ENCODE peak calls at places on chromosomes 16 and 17, in six cellular contexts. P is CD8-positive, alpha-beta T cell; U is ascending aorta; C is A673; X is upper lobe of right lung; I is uterus. L is an unnamed sample.

GRCh38 chr17:41500131-41500911 is 5.1 kb downstream of the KRT13 start:
- DNase-seq in P (no peak), U (no peak), C (no peak), X (no peak), I (no peak), L (no peak)

GRCh38 chr17:79741401-79741750 is 10.6 kb downstream of the ENPP7 start:
- DNase-seq in P (no peak), U (no peak), C (no peak), X (no peak), I (no peak), L (no peak)

GRCh38 chr17:39325528-39326240 is 75.7 kb downstream of the FBXL20 start:
- DNase-seq in P (no peak), U (no peak), C (no peak), X (no peak), I (no peak), L (no peak)

GRCh38 chr17:38451840-38452529 is 23.7 kb downstream of the ARHGAP23 start:
- DNase-seq in P (no peak), U (no peak), C (peak; percentile 77), X (no peak), I (peak; percentile 81), L (peak; percentile 97)

GRCh38 chr17:4597975-4598374 is 13.6 kb downstream of the SMTNL2 start:
- DNase-seq in P (no peak), U (no peak), C (no peak), X (no peak), I (no peak), L (no peak)

GRCh38 chr16:13935408-13935807 is 15.5 kb downstream of the ERCC4 start:
- DNase-seq in P (peak; percentile 13), U (no peak), C (peak; percentile 46), X (no peak), I (no peak), L (no peak)

GRCh38 chr17:2694381-2695242 is 17.0 kb downstream of the CLUH start:
- DNase-seq in P (no peak), U (no peak), C (no peak), X (peak; percentile 59), I (no peak), L (no peak)

GRCh38 chr17:50712641-50713296 is 5.1 kb upstream of the ANKRD40 start:
- DNase-seq in P (no peak), U (no peak), C (no peak), X (no peak), I (no peak), L (no peak)

GRCh38 chr17:29560306-29560705 is 6.5 kb downstream of the ABHD15 start:
- DNase-seq in P (no peak), U (no peak), C (no peak), X (no peak), I (no peak), L (no peak)

GRCh38 chr16:1920727-1921155 is 2.5 kb upstream of the HS3ST6 start:
- DNase-seq in P (no peak), U (no peak), C (peak; percentile 67), X (peak; percentile 55), I (no peak), L (no peak)

GRCh38 chr16:48537909-48538745 is 71.9 kb downstream of the N4BP1 start:
- DNase-seq in P (no peak), U (no peak), C (no peak), X (peak; percentile 77), I (peak; percentile 66), L (no peak)

GRCh38 chr16:89553733-89554132 is 6.7 kb upstream of the RPL13 start:
- DNase-seq in P (no peak), U (no peak), C (no peak), X (no peak), I (no peak), L (no peak)

GRCh38 chr17:35368086-35368824 is 5.2 kb downstream of the SLFN11 start:
- DNase-seq in P (no peak), U (no peak), C (no peak), X (no peak), I (no peak), L (no peak)

GRCh38 chr16:966505-966904 is 4.3 kb downstream of the LMF1 start:
- DNase-seq in P (no peak), U (no peak), C (no peak), X (no peak), I (no peak), L (no peak)

GRCh38 chr16:82061861-82062525 is 26.9 kb downstream of the HSD17B2 start:
- DNase-seq in P (no peak), U (no peak), C (peak; percentile 59), X (no peak), I (no peak), L (peak; percentile 10)

DNA sequence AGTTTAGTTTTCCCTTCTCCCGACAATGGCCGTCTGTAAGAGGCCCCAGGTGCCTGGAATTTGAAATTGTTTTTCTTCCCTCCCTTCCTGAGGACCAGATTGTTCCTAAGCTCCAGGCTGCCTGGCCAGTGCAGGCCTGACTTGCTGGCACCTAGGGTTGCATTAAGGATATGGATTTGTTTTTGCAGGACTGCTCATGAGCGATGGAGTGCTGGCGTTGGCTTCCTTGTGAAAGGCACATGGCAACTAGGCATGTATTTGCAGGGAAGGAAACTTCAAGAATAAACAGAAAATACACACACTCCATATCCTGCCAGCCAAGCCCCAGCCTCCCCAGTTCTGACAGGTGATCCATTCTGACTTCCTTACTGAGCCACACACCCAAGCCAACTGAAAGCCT is 25.5 kb upstream of the SOX9 start:
- DNase-seq in P (no peak), U (no peak), C (no peak), X (no peak), I (no peak), L (no peak)
- H3K27me3 ChIP-seq in P (no peaks in the 10 kb centered on the region), U (no peaks in the 10 kb centered on the region), C (no peaks in the 10 kb centered on the region), X (no peaks in the 10 kb centered on the region), I (no peaks in the 10 kb centered on the region), L (no peaks in the 10 kb centered on the region)

GRCh38 chr17:62791235-62792121 is 16.6 kb downstream of the MARCHF10 start:
- DNase-seq in P (no peak), U (peak; percentile 24), C (no peak), X (no peak), I (no peak), L (peak; percentile 85)
- H3K4me3 ChIP-seq in P (no peak overlapping the region), U (no peak overlapping the region), C (no peak overlapping the region), X (no peak overlapping the region), I (no peak overlapping the region), L (no peak overlapping the region)

GRCh38 chr16:56331915-56332314 is 93.4 kb downstream of the AMFR start:
- DNase-seq in P (no peak), U (no peak), C (no peak), X (no peak), I (no peak), L (no peak)

GRCh38 chr16:56331399-56331798 is 93.9 kb downstream of the AMFR start:
- DNase-seq in P (no peak), U (no peak), C (no peak), X (no peak), I (no peak), L (no peak)

GRCh38 chr16:56329887-56330286 is 95.5 kb downstream of the AMFR start:
- DNase-seq in P (no peak), U (no peak), C (no peak), X (no peak), I (no peak), L (no peak)

GRCh38 chr16:56328276-56329022 is 96.9 kb downstream of the AMFR start:
- DNase-seq in P (no peak), U (no peak), C (no peak), X (no peak), I (no peak), L (no peak)

GRCh38 chr16:56330476-56330875 is 94.9 kb downstream of the AMFR start:
- DNase-seq in P (no peak), U (no peak), C (no peak), X (no peak), I (no peak), L (no peak)
- H3K27ac ChIP-seq in P (no peak overlapping the region), U (no peak overlapping the region), C (no peak overlapping the region), X (no peak overlapping the region), I (no peak overlapping the region), L (no peak overlapping the region)

DNA sequence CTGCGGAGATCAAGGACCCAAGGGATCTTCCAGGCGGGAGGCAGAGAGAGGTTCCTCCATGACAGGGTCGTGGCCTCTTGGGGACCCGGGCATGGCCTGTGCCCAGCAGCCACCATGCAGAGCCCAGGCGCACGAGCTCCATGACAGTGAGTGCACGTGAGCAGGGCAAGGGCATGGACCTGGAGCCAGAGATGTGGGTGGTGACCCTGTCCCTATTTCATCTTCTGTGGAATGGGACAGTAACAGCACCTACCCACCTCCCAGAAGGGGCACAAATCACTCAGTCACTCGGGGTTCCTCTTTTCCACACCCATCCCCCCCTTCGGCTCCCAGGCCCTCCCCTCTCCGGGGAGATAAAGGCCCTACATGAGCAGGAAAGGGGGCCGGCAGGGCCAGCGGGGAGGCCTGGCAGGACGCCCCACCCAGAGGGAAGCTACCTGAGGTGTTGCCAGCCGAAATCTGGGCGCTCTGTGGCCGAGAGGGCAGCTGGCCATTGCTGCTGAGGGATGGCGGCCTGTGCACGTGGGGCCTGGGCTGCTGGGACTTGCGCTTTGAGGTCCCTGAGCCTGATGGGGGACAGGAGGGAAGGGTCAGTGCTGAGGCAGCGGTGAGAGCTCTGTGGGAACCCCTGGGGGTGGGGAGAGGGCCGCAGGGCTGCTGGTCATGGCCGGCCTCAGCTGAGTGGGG is 10.4 kb downstream of the UBALD2 start:
- DNase-seq in P (no peak), U (no peak), C (no peak), X (no peak), I (no peak), L (no peak)
- H3K27me3 ChIP-seq in P (no peaks in the 10 kb centered on the region), U (no peaks in the 10 kb centered on the region), C (no peaks in the 10 kb centered on the region), X (no peaks in the 10 kb centered on the region), I (no peaks in the 10 kb centered on the region), L (no peaks in the 10 kb centered on the region)

L was measured in cardiac muscle cell.